ENCODE peak calls at places on chromosomes 11 and 22, in six cellular contexts. D is upper lobe of right lung, U is brain microvascular endothelial cell, L is spleen, E is body of pancreas, N is Karpas-422. K is an unnamed sample.

GRCh38 chr11:101860694-101861371 is 54.0 kb upstream of the CEP126 start:
- DNase-seq in E (peak; percentile 38), L (no peak), U (peak; percentile 61), N (peak; percentile 91), D (peak; percentile 56), K (no peak)

GRCh38 chr11:36109850-36110606 is 166.2 kb downstream of the LDLRAD3 start:
- DNase-seq in N (no peak), U (no peak), L (no peak), E (no peak), D (no peak), K (no peak)

GRCh38 chr22:48307941-48308340 is 1519.7 kb downstream of the BRD1 start:
- DNase-seq in U (no peak), E (no peak), L (no peak), N (no peak), D (no peak), K (no peak)

GRCh38 chr11:63613517-63614135 is 607 bp downstream of the PLAAT3 start:
- DNase-seq in D (peak; percentile 79), U (no peak), N (no peak), L (peak; percentile 89), E (peak; percentile 69), K (peak; percentile 80)

GRCh38 chr11:829946-830294 is 2.2 kb downstream of the CRACR2B start:
- DNase-seq in E (no peak), U (no peak), L (no peak), N (no peak), D (no peak), K (no peak)

GRCh38 chr11:121153472-121153871 is 52.4 kb downstream of the TECTA start:
- DNase-seq in N (no peak), D (no peak), U (no peak), E (no peak), L (no peak), K (no peak)

GRCh38 chr11:46661836-46662235 is 38.6 kb downstream of the ARHGAP1 start:
- DNase-seq in U (no peak), D (no peak), L (no peak), N (no peak), E (no peak), K (no peak)

GRCh38 chr11:862704-863388 is 20.2 kb downstream of the TSPAN4 start:
- DNase-seq in D (no peak), E (no peak), U (no peak), N (no peak), L (no peak), K (no peak)

GRCh38 chr11:126305699-126306098 is 1.8 kb downstream of the DCPS start:
- DNase-seq in N (no peak), D (no peak), L (no peak), U (no peak), E (no peak), K (no peak)

GRCh38 chr11:111310723-111311122 is 12.4 kb downstream of the POU2AF3 start:
- DNase-seq in E (no peak), L (no peak), D (no peak), N (no peak), U (no peak), K (no peak)

GRCh38 chr11:106379712-106380111 is 302.2 kb downstream of the AASDHPPT start:
- DNase-seq in N (no peak), E (no peak), U (no peak), D (no peak), L (no peak), K (no peak)

GRCh38 chr22:50061824-50062355 is 3.8 kb upstream of the TTLL8 start:
- DNase-seq in N (no peak), D (no peak), L (no peak), E (no peak), U (no peak), K (no peak)

GRCh38 chr11:11409916-11410315 is 56.9 kb upstream of the CSNK2A3 start:
- DNase-seq in N (no peak), D (no peak), U (no peak), E (no peak), L (no peak), K (no peak)

GRCh38 chr11:304915-305833 is 2.4 kb upstream of the IFITM2 start:
- DNase-seq in U (peak; percentile 59), L (peak; percentile 84), N (peak; percentile 71), E (peak; percentile 81), D (peak; percentile 71), K (no peak)

GRCh38 chr11:106271686-106272085 is 194.2 kb downstream of the AASDHPPT start:
- DNase-seq in U (no peak), E (no peak), L (no peak), D (no peak), N (no peak), K (no peak)

GRCh38 chr22:37485714-37486223 is 415 bp downstream of the MFNG start:
- DNase-seq in N (peak; percentile 68), E (no peak), D (no peak), U (no peak), L (peak; percentile 84), K (no peak)

GRCh38 chr11:118870396-118871343 is 13.0 kb upstream of the CXCR5 start:
- DNase-seq in N (peak; percentile 77), D (peak; percentile 69), L (peak; percentile 83), U (no peak), E (peak; percentile 48), K (peak; percentile 94)

GRCh38 chr11:1928038-1928890 is 8.8 kb downstream of the TNNT3 start:
- DNase-seq in L (no peak), E (no peak), N (no peak), U (no peak), D (peak; percentile 60), K (no peak)

GRCh38 chr22:34333285-34333684 is 413.0 kb upstream of the LARGE1 start:
- DNase-seq in U (no peak), L (no peak), D (no peak), N (peak; percentile 43), E (no peak), K (no peak)

GRCh38 chr22:40138866-40139265 is 38.9 kb upstream of the TNRC6B start:
- DNase-seq in L (no peak), N (no peak), U (no peak), E (no peak), D (no peak), K (no peak)

GRCh38 chr11:6488831-6489230 is 7.5 kb downstream of the TIMM10B start:
- DNase-seq in U (no peak), L (no peak), D (no peak), N (no peak), E (no peak), K (no peak)

GRCh38 chr22:27420817-27421361 is 380.7 kb downstream of the MN1 start:
- DNase-seq in L (peak; percentile 24), U (peak; percentile 93), N (no peak), D (peak; percentile 70), E (peak; percentile 92), K (peak; percentile 94)

GRCh38 chr11:86519064-86519911 is 144.6 kb downstream of the CCDC81 start:
- DNase-seq in L (no peak), E (no peak), D (no peak), U (peak; percentile 74), N (no peak), K (no peak)

GRCh38 chr11:133950874-133951483 is 5.8 kb downstream of the IGSF9B start:
- DNase-seq in N (no peak), U (no peak), E (no peak), D (no peak), L (no peak), K (peak; percentile 86)

GRCh38 chr11:133953999-133954398 is 2.8 kb downstream of the IGSF9B start:
- DNase-seq in L (no peak), D (no peak), N (no peak), U (no peak), E (no peak), K (no peak)

GRCh38 chr11:133953571-133953970 is 3.2 kb downstream of the IGSF9B start:
- DNase-seq in D (no peak), E (no peak), L (no peak), N (no peak), U (no peak), K (no peak)

GRCh38 chr11:133952199-133953190 is 4.3 kb downstream of the IGSF9B start:
- DNase-seq in N (no peak), E (no peak), D (no peak), U (no peak), L (no peak), K (no peak)

GRCh38 chr11:133951484-133952198 is 5.1 kb downstream of the IGSF9B start:
- DNase-seq in U (peak; percentile 12), N (no peak), E (no peak), D (no peak), L (no peak), K (peak; percentile 90)
- H3K4me3 ChIP-seq in U (no peak overlapping the region), N (no peak overlapping the region), E (no peak overlapping the region), D (no peak overlapping the region), L (no peak overlapping the region), K (peak overlapping the region; percentile 66)

DNA sequence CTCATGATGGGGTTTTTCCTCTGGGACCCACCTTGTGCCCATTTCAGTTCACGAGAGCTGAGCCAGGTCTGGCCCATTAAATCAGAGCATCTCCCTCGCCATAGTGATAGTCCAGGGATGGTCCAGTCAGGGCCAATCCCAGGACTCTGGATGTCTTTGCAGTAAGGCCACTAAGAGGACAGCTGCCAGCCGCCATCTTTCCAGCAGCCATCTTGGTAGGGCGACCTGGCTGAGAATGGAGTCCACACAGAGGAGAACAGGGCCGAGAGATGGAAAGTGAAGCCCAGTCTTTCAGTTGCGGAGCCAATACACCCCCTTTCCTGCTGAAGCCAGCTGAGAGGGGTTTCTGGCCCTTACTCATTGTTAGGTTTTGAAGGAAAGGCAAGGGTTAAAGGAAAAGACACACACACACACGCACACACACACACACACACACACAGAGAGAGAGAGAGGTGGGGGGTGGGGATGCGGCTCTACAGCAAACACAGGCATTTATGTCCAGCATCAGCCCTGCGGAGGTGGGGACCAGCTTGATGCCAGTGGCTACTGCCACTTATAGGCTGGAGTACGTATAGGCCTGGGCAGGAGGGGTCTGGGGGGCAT is 12.4 kb upstream of the KIAA0930 start:
- DNase-seq in E (no peak), N (no peak), D (no peak), U (no peak), L (no peak), K (no peak)
- H3K27ac ChIP-seq in E (no peak overlapping the region), N (no peak overlapping the region), D (no peak overlapping the region), U (no peak overlapping the region), L (no peak overlapping the region), K (no peak overlapping the region)

GRCh38 chr11:94469416-94469815 is 24.2 kb downstream of the MRE11 start:
- DNase-seq in N (no peak), D (no peak), L (no peak), U (no peak), E (no peak), K (no peak)

GRCh38 chr11:94477644-94478043 is 16.0 kb downstream of the MRE11 start:
- DNase-seq in D (no peak), U (no peak), L (no peak), E (no peak), N (no peak), K (no peak)

DNA sequence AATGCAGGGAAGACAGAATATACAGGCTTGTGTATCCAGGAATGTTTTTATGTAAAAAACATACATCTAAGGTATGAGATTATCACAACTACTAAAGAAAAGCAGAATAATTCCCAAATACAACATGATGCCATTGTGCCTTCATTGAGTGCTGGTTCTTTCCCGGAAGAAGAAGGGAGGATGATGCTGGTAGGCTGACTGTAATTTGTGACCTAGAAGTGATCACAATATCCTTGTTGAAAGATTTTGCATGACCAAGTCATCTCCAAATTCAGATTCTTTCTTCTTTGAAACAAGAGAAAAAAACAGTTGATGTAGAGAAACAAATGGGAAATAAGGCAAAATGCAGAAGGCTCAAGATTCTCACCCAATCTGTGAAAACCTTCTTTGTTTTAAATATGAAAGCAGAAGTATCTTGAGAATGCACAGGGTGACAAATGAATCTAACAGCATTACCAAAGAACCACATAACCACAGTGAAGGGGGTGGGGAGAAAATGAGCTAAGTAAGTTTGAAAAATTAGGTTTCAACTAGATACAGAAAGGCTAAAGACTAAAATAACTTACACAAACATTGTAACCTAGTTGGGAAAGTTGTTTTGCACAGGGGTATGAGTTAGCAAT is 20.4 kb downstream of the MRE11 start:
- DNase-seq in E (no peak), D (no peak), N (peak; percentile 73), U (peak; percentile 11), L (no peak), K (no peak)
- H3K4me3 ChIP-seq in E (no peak overlapping the region), D (no peak overlapping the region), N (no peak overlapping the region), U (no peak overlapping the region), L (no peak overlapping the region), K (no peak overlapping the region)

GRCh38 chr11:31996159-31996881 is 94.6 kb upstream of the RCN1 start:
- DNase-seq in D (no peak), E (no peak), L (no peak), U (no peak), N (no peak), K (no peak)
- H3K27ac ChIP-seq in D (no peak overlapping the region), E (no peak overlapping the region), L (no peak overlapping the region), U (no peak overlapping the region), N (no peak overlapping the region), K (no peak overlapping the region)

K was measured in coronary artery.